ENCODE peak calls at places on chromosomes 5 and 9, in eight cellular contexts. N is fibroblast of lung; V is tibial artery; W is CD8-positive, alpha-beta memory T cell; L is A549; J is psoas muscle; H is mammary epithelial cell; D is right atrium auricular region. A is an unnamed sample. For H3K4me1, the result is how much of the 10 kb centered on the place peaks cover.

GRCh38 chr9:111178361-111179043 is 140.2 kb upstream of the LPAR1 start:
- DNase-seq in J (no peak), H (no peak), W (no peak), L (no peak), V (no peak), N (peak), D (no peak), A (no peak)

GRCh38 chr5:135308752-135309151 is 90.3 kb downstream of the MACROH2A1 start:
- DNase-seq in L (no peak), H (no peak), V (no peak), D (no peak), N (peak), W (no peak), J (no peak), A (no peak)

GRCh38 chr5:58459860-58460726 is at the start of gene PLK2:
- DNase-seq in N (peak), L (peak), D (peak), J (peak), V (peak), W (peak), H (peak), A (peak)

GRCh38 chr5:169142264-169142970 is 158.5 kb downstream of the SLIT3 start:
- DNase-seq in L (no peak), D (no peak), N (no peak), H (no peak), V (peak), W (no peak), J (peak), A (no peak)

GRCh38 chr5:112267231-112267630 is 151.8 kb downstream of the EPB41L4A start:
- DNase-seq in N (no peak), V (no peak), L (no peak), J (no peak), D (no peak), H (no peak), W (no peak), A (no peak)

GRCh38 chr5:59051938-59052337 is 469.1 kb downstream of the RAB3C start:
- DNase-seq in N (no peak), H (no peak), L (no peak), D (no peak), W (no peak), J (no peak), V (no peak), A (no peak)

GRCh38 chr5:103435136-103435914 is 127.3 kb downstream of the NUDT12 start:
- DNase-seq in H (no peak), J (no peak), D (no peak), V (no peak), L (no peak), N (no peak), W (no peak), A (no peak)

GRCh38 chr5:158410976-158411375 is 552.0 kb upstream of the CLINT1 start:
- DNase-seq in V (no peak), D (no peak), H (no peak), L (no peak), W (no peak), N (no peak), J (no peak), A (no peak)

GRCh38 chr9:76634356-76635054 is 129.7 kb upstream of the PCA3 start:
- DNase-seq in V (no peak), D (no peak), H (peak), J (no peak), W (no peak), N (peak), L (no peak), A (no peak)

GRCh38 chr5:7850533-7851239 is at the start of gene CFAP90:
- DNase-seq in J (peak), W (peak), H (no peak), V (no peak), L (no peak), N (peak), D (no peak), A (no peak)

GRCh38 chr5:173123416-173123815 is 20.9 kb upstream of the BNIP1 start:
- DNase-seq in D (no peak), N (peak), J (no peak), H (no peak), V (no peak), L (no peak), W (no peak), A (no peak)

GRCh38 chr9:133761641-133762248 is 23.6 kb upstream of the SARDH start:
- DNase-seq in J (no peak), L (no peak), H (no peak), W (no peak), D (no peak), V (no peak), N (no peak), A (no peak)

GRCh38 chr5:117761190-117761589 is 1186.6 kb upstream of the SEMA6A start:
- DNase-seq in N (no peak), V (no peak), D (no peak), J (no peak), L (no peak), H (no peak), W (no peak), A (no peak)

GRCh38 chr5:138011991-138012390 is 20.9 kb downstream of the FAM13B start:
- DNase-seq in H (peak), N (no peak), W (no peak), L (no peak), V (no peak), J (no peak), D (no peak), A (no peak)

GRCh38 chr5:151799407-151799806 is 27.7 kb downstream of the G3BP1 start:
- DNase-seq in J (no peak), L (no peak), H (peak), D (no peak), W (no peak), N (no peak), V (no peak), A (no peak)

GRCh38 chr9:134683714-134684374 is 42.2 kb downstream of the COL5A1 start:
- DNase-seq in L (no peak), N (no peak), D (peak), H (no peak), V (peak), J (no peak), W (no peak), A (no peak)

GRCh38 chr5:134135091-134135655 is 20.7 kb downstream of the TCF7 start:
- DNase-seq in N (no peak), H (no peak), J (peak), D (no peak), W (no peak), V (no peak), L (no peak), A (no peak)

GRCh38 chr9:19379697-19380046 is 364 bp downstream of the RPS6 start:
- DNase-seq in D (no peak), H (no peak), L (no peak), W (peak), J (peak), N (no peak), V (peak), A (no peak)

GRCh38 chr9:134381671-134382505 is 55.6 kb downstream of the RXRA start:
- DNase-seq in J (peak), D (no peak), N (no peak), L (no peak), H (no peak), V (no peak), W (peak), A (no peak)

GRCh38 chr5:72065751-72066255 is 41.5 kb upstream of the MAP1B start:
- DNase-seq in L (peak), J (no peak), V (no peak), H (no peak), D (no peak), W (no peak), N (peak), A (no peak)

GRCh38 chr9:88322906-88323566 is 65.2 kb upstream of the SPIN1 start:
- DNase-seq in W (peak), L (no peak), J (no peak), N (peak), H (peak), D (no peak), V (peak), A (no peak)

GRCh38 chr5:155850411-155850810 is 476.6 kb upstream of the SGCD start:
- DNase-seq in D (no peak), L (no peak), V (no peak), W (no peak), J (no peak), H (no peak), N (no peak), A (no peak)

GRCh38 chr9:93684806-93685553 is 108.6 kb downstream of the PHF2 start:
- DNase-seq in D (no peak), V (no peak), N (no peak), H (no peak), W (no peak), L (no peak), J (no peak), A (no peak)

GRCh38 chr9:134375011-134375390 is 48.7 kb downstream of the RXRA start:
- DNase-seq in H (no peak), D (peak), V (peak), W (no peak), L (no peak), J (peak), N (peak), A (no peak)

GRCh38 chr5:54795284-54795683 is 190.1 kb downstream of the ESM1 start:
- DNase-seq in V (no peak), J (no peak), L (no peak), H (no peak), D (no peak), W (no peak), N (peak), A (no peak)

GRCh38 chr5:114062940-114063867 is 298.7 kb upstream of the KCNN2 start:
- DNase-seq in N (no peak), L (no peak), H (no peak), D (no peak), J (no peak), V (no peak), W (no peak), A (no peak)

GRCh38 chr9:137432687-137433348 is 8.3 kb downstream of the ENTPD8 start:
- DNase-seq in N (no peak), V (no peak), D (no peak), L (no peak), J (peak), W (no peak), H (no peak), A (no peak)

GRCh38 chr9:34994429-34995287 is 5.1 kb downstream of the DNAJB5 start:
- DNase-seq in V (no peak), H (peak), J (peak), N (peak), L (peak), D (peak), W (no peak), A (no peak)

GRCh38 chr9:37710039-37710438 is 43.6 kb upstream of the TRMT10B start:
- DNase-seq in L (no peak), V (no peak), D (no peak), H (no peak), J (no peak), N (no peak), W (no peak), A (no peak)

GRCh38 chr5:19978466-19978865 is 9.5 kb downstream of the CDH18 start:
- DNase-seq in W (no peak), D (no peak), V (no peak), J (no peak), L (no peak), N (no peak), H (no peak), A (no peak)

GRCh38 chr5:7947301-7947700 is 78.4 kb downstream of the MTRR start:
- DNase-seq in H (no peak), N (no peak), L (no peak), J (no peak), W (no peak), D (no peak), V (no peak), A (no peak)

GRCh38 chr9:94861589-94862241 is 135.2 kb downstream of the AOPEP start:
- DNase-seq in V (no peak), H (peak), L (no peak), W (no peak), D (no peak), J (no peak), N (peak), A (no peak)

GRCh38 chr5:36444582-36444999 is 142.9 kb upstream of the RANBP3L start:
- DNase-seq in H (no peak), L (no peak), W (no peak), J (no peak), N (peak), D (peak), V (peak), A (no peak)

GRCh38 chr5:54704825-54705224 is 187.3 kb downstream of the SNX18 start:
- DNase-seq in V (no peak), W (no peak), D (no peak), N (no peak), J (no peak), L (no peak), H (no peak), A (no peak)

GRCh38 chr9:88538311-88539085 is 3.5 kb downstream of the NXNL2 start:
- DNase-seq in N (no peak), V (no peak), L (no peak), H (no peak), D (no peak), J (no peak), W (no peak), A (no peak)

GRCh38 chr9:97363661-97364299 is 48.1 kb upstream of the TDRD7 start:
- DNase-seq in J (no peak), W (no peak), N (no peak), V (no peak), D (no peak), H (no peak), L (no peak), A (no peak)
- H3K4me1 ChIP-seq in J (under half), W (under half), N (under half), V (under half), D (under half), H (under half), L (under half), A (under half)

GRCh38 chr9:130448035-130448624 is 3.4 kb downstream of the ASS1 start:
- DNase-seq in N (peak), J (no peak), D (no peak), W (no peak), L (no peak), V (no peak), H (no peak), A (no peak)

GRCh38 chr9:130446111-130446861 is 1.5 kb downstream of the ASS1 start:
- DNase-seq in D (peak), L (no peak), N (peak), V (peak), H (peak), W (no peak), J (peak), A (no peak)

GRCh38 chr9:130445268-130445983 is 665 bp downstream of the ASS1 start:
- DNase-seq in J (peak), N (peak), L (peak), W (no peak), D (peak), V (peak), H (peak), A (no peak)

GRCh38 chr9:130448771-130449170 is 4.0 kb downstream of the ASS1 start:
- DNase-seq in H (no peak), N (no peak), L (no peak), V (no peak), D (no peak), W (no peak), J (no peak), A (no peak)

DNA sequence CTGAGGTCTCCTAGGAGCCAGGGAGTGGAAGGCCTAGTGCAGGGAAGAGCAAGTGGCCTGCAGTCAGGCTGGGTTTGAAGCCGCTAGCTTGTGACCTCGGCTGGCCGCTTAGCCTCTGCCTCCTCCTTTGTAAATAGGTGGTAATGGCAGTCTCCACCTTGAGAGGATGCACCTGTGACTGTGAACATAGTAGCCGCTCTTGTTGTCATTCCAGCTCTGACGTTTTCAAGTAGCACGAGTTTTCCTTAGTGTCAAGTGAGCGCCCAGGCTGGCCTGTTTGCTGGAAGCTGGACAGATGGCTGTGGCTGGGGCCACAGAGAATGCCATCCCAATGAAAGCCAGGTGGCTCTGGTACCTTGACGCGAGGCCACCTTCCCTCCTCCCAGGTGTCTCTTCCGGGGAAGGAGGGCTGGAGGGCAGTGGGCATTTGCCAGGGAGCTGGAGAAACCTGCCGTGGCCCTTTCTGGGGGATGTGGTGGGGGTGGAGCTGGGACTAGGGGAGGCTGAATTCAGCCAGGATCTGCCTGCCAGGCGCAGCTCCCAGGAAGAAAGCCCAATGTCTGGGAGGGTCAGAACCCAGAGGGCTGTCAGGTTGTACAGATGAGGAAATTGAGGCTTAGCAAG is 2.5 kb downstream of the ASS1 start:
- DNase-seq in V (no peak), H (no peak), N (no peak), D (no peak), W (no peak), L (no peak), J (no peak), A (no peak)
- H3K4me1 ChIP-seq in V (half or more), H (under half), N (under half), D (under half), W (under half), L (half or more), J (under half), A (under half)

GRCh38 chr5:179414459-179415215 is 69.4 kb upstream of the ADAMTS2 start:
- DNase-seq in N (no peak), L (no peak), V (no peak), J (no peak), W (no peak), D (peak), H (no peak), A (no peak)
- H3K4me1 ChIP-seq in N (under half), L (under half), V (under half), J (under half), W (under half), D (under half), H (under half), A (under half)

GRCh38 chr5:1014346-1014745 is 5.7 kb downstream of the NKD2 start:
- DNase-seq in J (peak), L (no peak), W (no peak), H (no peak), N (no peak), D (no peak), V (no peak), A (no peak)

GRCh38 chr5:1016036-1016435 is 7.4 kb downstream of the NKD2 start:
- DNase-seq in N (no peak), H (no peak), J (peak), D (no peak), V (no peak), L (no peak), W (no peak), A (no peak)

GRCh38 chr5:1015545-1015944 is 6.9 kb downstream of the NKD2 start:
- DNase-seq in J (peak), L (no peak), H (no peak), D (no peak), N (no peak), W (no peak), V (no peak), A (no peak)

GRCh38 chr5:1013948-1014301 is 5.3 kb downstream of the NKD2 start:
- DNase-seq in L (no peak), N (no peak), W (no peak), J (no peak), D (no peak), H (no peak), V (no peak), A (no peak)

GRCh38 chr5:1014781-1015221 is 6.2 kb downstream of the NKD2 start:
- DNase-seq in V (no peak), D (no peak), W (no peak), N (no peak), L (no peak), H (no peak), J (peak), A (no peak)
- H3K4me1 ChIP-seq in V (under half), D (under half), W (under half), N (under half), L (under half), H (under half), J (under half), A (under half)

GRCh38 chr5:82314964-82315728 is 37.0 kb upstream of the RPS23 start:
- DNase-seq in V (no peak), H (no peak), W (no peak), L (no peak), J (no peak), D (no peak), N (peak), A (no peak)
- H3K4me1 ChIP-seq in V (under half), H (under half), W (under half), L (under half), J (under half), D (under half), N (under half), A (under half)

DNA sequence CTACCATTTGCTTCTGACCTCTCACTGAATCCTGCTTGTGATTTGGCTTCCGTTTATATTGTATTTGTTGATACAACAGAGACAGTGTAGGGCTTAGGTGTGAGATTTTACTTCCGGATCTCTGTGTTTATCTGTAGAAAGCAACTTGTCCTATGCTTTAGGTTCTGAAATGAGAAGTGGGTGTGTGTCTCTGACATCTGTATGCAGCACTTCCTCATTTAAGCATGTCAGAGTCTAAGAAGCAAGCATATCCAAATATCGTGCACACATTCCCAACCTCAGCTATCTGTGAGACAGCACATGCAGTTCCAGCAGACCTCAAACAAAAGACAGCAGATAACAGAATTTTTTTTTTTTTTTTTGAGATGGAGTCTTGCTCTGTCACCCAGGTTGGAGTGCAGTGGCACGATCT is 16.3 kb downstream of the KLF9 start:
- DNase-seq in W (no peak), D (no peak), V (no peak), L (no peak), N (no peak), H (no peak), J (no peak), A (no peak)
- H3K4me1 ChIP-seq in W (half or more), D (under half), V (half or more), L (under half), N (under half), H (under half), J (half or more), A (under half)

GRCh38 chr5:100772011-100772410 is 131.1 kb downstream of the ST8SIA4 start:
- DNase-seq in L (no peak), H (no peak), W (no peak), V (no peak), N (no peak), D (no peak), J (no peak), A (no peak)
- H3K4me1 ChIP-seq in L (under half), H (under half), W (under half), V (under half), N (under half), D (under half), J (under half), A (under half)

GRCh38 chr5:108361771-108362170 is 20.1 kb downstream of the FBXL17 start:
- DNase-seq in V (no peak), L (no peak), J (no peak), W (no peak), N (no peak), D (no peak), H (no peak), A (no peak)
- H3K4me1 ChIP-seq in V (under half), L (under half), J (under half), W (under half), N (under half), D (under half), H (under half), A (under half)

DNA sequence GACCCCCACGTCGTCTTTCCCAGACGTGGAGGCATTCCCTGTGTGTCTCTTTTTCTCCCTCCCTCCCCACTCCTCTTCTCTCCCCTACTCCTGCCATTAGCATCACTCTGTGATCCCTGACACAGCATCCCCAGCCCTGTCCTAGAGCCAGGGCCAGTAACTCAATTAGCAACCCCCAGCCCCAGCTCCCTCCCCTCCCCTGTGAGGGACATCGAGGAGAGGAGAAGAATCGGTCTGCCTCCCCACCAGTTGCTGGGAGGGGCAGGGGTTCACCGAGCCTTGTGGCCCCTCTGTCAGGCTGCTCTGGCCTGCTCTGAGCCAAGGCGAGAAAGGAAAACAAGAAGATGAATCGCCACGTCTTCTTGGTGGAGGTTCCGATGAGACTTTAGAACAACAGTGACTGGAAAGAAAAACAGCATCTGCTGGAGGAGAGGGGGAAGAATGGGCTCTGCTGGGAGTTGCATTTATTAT is 123.1 kb downstream of the PAPPA start:
- DNase-seq in J (no peak), H (no peak), N (no peak), D (no peak), W (no peak), V (no peak), L (no peak), A (no peak)
- H3K4me1 ChIP-seq in J (under half), H (under half), N (under half), D (under half), W (under half), V (under half), L (half or more), A (under half)

GRCh38 chr9:132238026-132238972 is 76.4 kb downstream of the NTNG2 start:
- DNase-seq in L (no peak), D (no peak), W (no peak), J (no peak), H (no peak), V (no peak), N (no peak), A (no peak)
- H3K4me1 ChIP-seq in L (under half), D (under half), W (under half), J (under half), H (under half), V (under half), N (under half), A (under half)